ENCODE peak calls at places on chromosomes 5 and 9, in four cellular contexts. One of them, this sample, is unnamed.

GRCh38 chr5:156584856-156585255 is 257.9 kb downstream of the SGCD start:
- DNase-seq in IMR-90: no peak
- DNase-seq in testis: no peak
- DNase-seq in suprapubic skin: no peak
- DNase-seq in this sample: no peak

GRCh38 chr9:69062195-69062594 is 26.6 kb downstream of the FXN start:
- DNase-seq in testis: no peak
- DNase-seq in suprapubic skin: no peak
- DNase-seq in IMR-90: peak; percentile 25
- DNase-seq in this sample: no peak

GRCh38 chr9:97570899-97571298 is 62.3 kb downstream of the TSTD2 start:
- DNase-seq in suprapubic skin: peak; percentile 74
- DNase-seq in testis: no peak
- DNase-seq in IMR-90: no peak
- DNase-seq in this sample: peak; percentile 96

GRCh38 chr5:10301842-10302610 is 5.7 kb downstream of the CMBL start:
- DNase-seq in suprapubic skin: no peak
- DNase-seq in testis: peak; percentile 88
- DNase-seq in IMR-90: no peak
- DNase-seq in this sample: peak; percentile 97

GRCh38 chr5:39570418-39571027 is 145.7 kb upstream of the DAB2 start:
- DNase-seq in testis: no peak
- DNase-seq in suprapubic skin: no peak
- DNase-seq in IMR-90: peak; percentile 61
- DNase-seq in this sample: no peak

GRCh38 chr9:135310134-135310533 is 169.4 kb upstream of the PPP1R26 start:
- DNase-seq in testis: no peak
- DNase-seq in suprapubic skin: no peak
- DNase-seq in IMR-90: no peak
- DNase-seq in this sample: no peak

GRCh38 chr5:125054106-125054505 is 307.7 kb upstream of the ZNF608 start:
- DNase-seq in suprapubic skin: no peak
- DNase-seq in testis: no peak
- DNase-seq in IMR-90: peak; percentile 22
- DNase-seq in this sample: no peak

GRCh38 chr5:127671218-127671617 is 22.3 kb downstream of the CTXN3 start:
- DNase-seq in suprapubic skin: no peak
- DNase-seq in testis: no peak
- DNase-seq in IMR-90: no peak
- DNase-seq in this sample: no peak

GRCh38 chr5:59569158-59569557 is 324.4 kb downstream of the PDE4D start:
- DNase-seq in suprapubic skin: no peak
- DNase-seq in IMR-90: no peak
- DNase-seq in testis: no peak
- DNase-seq in this sample: no peak

GRCh38 chr5:100643473-100643872 is 108.3 kb downstream of the FAM174A start:
- DNase-seq in testis: no peak
- DNase-seq in IMR-90: no peak
- DNase-seq in suprapubic skin: no peak
- DNase-seq in this sample: no peak

GRCh38 chr5:40781843-40782409 is 16.2 kb downstream of the PRKAA1 start:
- DNase-seq in testis: no peak
- DNase-seq in suprapubic skin: no peak
- DNase-seq in IMR-90: peak; percentile 77
- DNase-seq in this sample: peak; percentile 12

GRCh38 chr5:1054799-1055775 is 46.5 kb downstream of the NKD2 start:
- DNase-seq in suprapubic skin: no peak
- DNase-seq in testis: no peak
- DNase-seq in IMR-90: no peak
- DNase-seq in this sample: no peak

GRCh38 chr9:30967484-30967883 is 1417.0 kb upstream of the ACO1 start:
- DNase-seq in suprapubic skin: no peak
- DNase-seq in IMR-90: no peak
- DNase-seq in testis: no peak
- DNase-seq in this sample: no peak

GRCh38 chr5:147248584-147248983 is 13.8 kb downstream of the STK32A start:
- DNase-seq in IMR-90: no peak
- DNase-seq in testis: no peak
- DNase-seq in suprapubic skin: no peak
- DNase-seq in this sample: no peak

GRCh38 chr9:1837453-1838084 is 177.6 kb upstream of the SMARCA2 start:
- DNase-seq in suprapubic skin: no peak
- DNase-seq in IMR-90: peak; percentile 1
- DNase-seq in testis: peak; percentile 69
- DNase-seq in this sample: peak; percentile 43

GRCh38 chr9:22238809-22239684 is 207.6 kb upstream of the DMRTA1 start:
- DNase-seq in suprapubic skin: no peak
- DNase-seq in IMR-90: peak; percentile 63
- DNase-seq in testis: no peak
- DNase-seq in this sample: no peak

GRCh38 chr5:115599502-115599901 is 2.8 kb downstream of the TICAM2 start:
- DNase-seq in IMR-90: peak; percentile 56
- DNase-seq in testis: peak; percentile 34
- DNase-seq in suprapubic skin: no peak
- DNase-seq in this sample: peak; percentile 15

GRCh38 chr5:139897342-139897741 is 101.7 kb downstream of the PSD2 start:
- DNase-seq in testis: no peak
- DNase-seq in suprapubic skin: no peak
- DNase-seq in IMR-90: no peak
- DNase-seq in this sample: no peak

GRCh38 chr9:100554935-100555401 is 22.9 kb upstream of the CAVIN4 start:
- DNase-seq in suprapubic skin: no peak
- DNase-seq in testis: no peak
- DNase-seq in IMR-90: peak; percentile 64
- DNase-seq in this sample: peak; percentile 81

GRCh38 chr5:98458726-98459125 is 314.7 kb upstream of the RGMB start:
- DNase-seq in suprapubic skin: no peak
- DNase-seq in testis: no peak
- DNase-seq in IMR-90: peak; percentile 51
- DNase-seq in this sample: no peak

GRCh38 chr9:136614372-136614922 is 48.3 kb upstream of the EGFL7 start:
- DNase-seq in IMR-90: peak; percentile 89
- DNase-seq in suprapubic skin: no peak
- DNase-seq in testis: no peak
- DNase-seq in this sample: no peak

GRCh38 chr9:27351438-27351837 is 54.5 kb upstream of the EQTN start:
- DNase-seq in testis: peak; percentile 75
- DNase-seq in IMR-90: no peak
- DNase-seq in suprapubic skin: no peak
- DNase-seq in this sample: no peak

GRCh38 chr5:40124367-40124766 is 555.3 kb upstream of the PTGER4 start:
- DNase-seq in suprapubic skin: no peak
- DNase-seq in testis: no peak
- DNase-seq in IMR-90: no peak
- DNase-seq in this sample: no peak

GRCh38 chr9:34465468-34465867 is 6.9 kb downstream of the DNAI1 start:
- DNase-seq in IMR-90: no peak
- DNase-seq in suprapubic skin: no peak
- DNase-seq in testis: no peak
- DNase-seq in this sample: no peak

GRCh38 chr9:97468658-97469448 is 32.6 kb upstream of the TMOD1 start:
- DNase-seq in testis: peak; percentile 85
- DNase-seq in IMR-90: peak; percentile 65
- DNase-seq in suprapubic skin: peak; percentile 81
- DNase-seq in this sample: peak; percentile 86

GRCh38 chr9:77848897-77849296 is 182.7 kb downstream of the GNAQ start:
- DNase-seq in testis: no peak
- DNase-seq in IMR-90: peak; percentile 91
- DNase-seq in suprapubic skin: peak; percentile 86
- DNase-seq in this sample: peak; percentile 71

GRCh38 chr9:112819635-112820496 is 69.3 kb downstream of the SNX30 start:
- DNase-seq in testis: peak; percentile 69
- DNase-seq in suprapubic skin: no peak
- DNase-seq in IMR-90: peak; percentile 85
- DNase-seq in this sample: peak; percentile 63

GRCh38 chr5:168159425-168159824 is 132.0 kb upstream of the WWC1 start:
- DNase-seq in IMR-90: no peak
- DNase-seq in suprapubic skin: no peak
- DNase-seq in testis: no peak
- DNase-seq in this sample: no peak

GRCh38 chr9:38619556-38620447 is 594 bp downstream of the ANKRD18A start:
- DNase-seq in testis: no peak
- DNase-seq in IMR-90: no peak
- DNase-seq in suprapubic skin: no peak
- DNase-seq in this sample: peak; percentile 38

GRCh38 chr9:81150016-81150625 is 539.2 kb downstream of the TLE1 start:
- DNase-seq in suprapubic skin: no peak
- DNase-seq in testis: no peak
- DNase-seq in IMR-90: peak; percentile 7
- DNase-seq in this sample: no peak

GRCh38 chr5:147874910-147875367 is 3.6 kb upstream of the SCGB3A2 start:
- DNase-seq in suprapubic skin: no peak
- DNase-seq in IMR-90: no peak
- DNase-seq in testis: no peak
- DNase-seq in this sample: no peak

GRCh38 chr9:137221095-137221374 is 1.0 kb downstream of the RNF208 start:
- DNase-seq in testis: no peak
- DNase-seq in suprapubic skin: no peak
- DNase-seq in IMR-90: no peak
- DNase-seq in this sample: no peak

GRCh38 chr5:143629871-143630658 is 181.9 kb upstream of the HMHB1 start:
- DNase-seq in suprapubic skin: no peak
- DNase-seq in testis: no peak
- DNase-seq in IMR-90: peak; percentile 86
- DNase-seq in this sample: no peak

GRCh38 chr9:69946800-69947437 is 96.7 kb upstream of the MAMDC2 start:
- DNase-seq in suprapubic skin: no peak
- DNase-seq in testis: no peak
- DNase-seq in IMR-90: peak; percentile 94
- DNase-seq in this sample: no peak

GRCh38 chr5:124948062-124948753 is 201.8 kb upstream of the ZNF608 start:
- DNase-seq in testis: no peak
- DNase-seq in suprapubic skin: no peak
- DNase-seq in IMR-90: no peak
- DNase-seq in this sample: no peak

GRCh38 chr9:126756876-126757415 is 47.9 kb upstream of the ZBTB43 start:
- DNase-seq in IMR-90: no peak
- DNase-seq in suprapubic skin: no peak
- DNase-seq in testis: no peak
- DNase-seq in this sample: no peak

GRCh38 chr5:149737355-149737754 is 7.2 kb downstream of the PPARGC1B start:
- DNase-seq in testis: no peak
- DNase-seq in IMR-90: no peak
- DNase-seq in suprapubic skin: peak; percentile 31
- DNase-seq in this sample: no peak

GRCh38 chr9:87387351-87388055 is 110.2 kb upstream of the DAPK1 start:
- DNase-seq in testis: no peak
- DNase-seq in IMR-90: no peak
- DNase-seq in suprapubic skin: no peak
- DNase-seq in this sample: no peak

GRCh38 chr9:113807173-113808061 is 68.7 kb upstream of the ZNF618 start:
- DNase-seq in testis: peak; percentile 67
- DNase-seq in IMR-90: peak; percentile 60
- DNase-seq in suprapubic skin: no peak
- DNase-seq in this sample: peak; percentile 44

GRCh38 chr9:116686135-116686534 is 970 bp upstream of the TRIM32 start:
- DNase-seq in suprapubic skin: no peak
- DNase-seq in IMR-90: peak; percentile 29
- DNase-seq in testis: no peak
- DNase-seq in this sample: no peak

GRCh38 chr5:80185095-80185494 is 70.8 kb downstream of the SERINC5 start:
- DNase-seq in IMR-90: no peak
- DNase-seq in testis: no peak
- DNase-seq in suprapubic skin: no peak
- DNase-seq in this sample: no peak
- H3K4me1 ChIP-seq in IMR-90: no peaks in the 10 kb centered on the region
- H3K4me1 ChIP-seq in testis: peaks cover 71% of the 10 kb centered on the region
- H3K4me1 ChIP-seq in suprapubic skin: peaks cover 57% of the 10 kb centered on the region
- H3K4me1 ChIP-seq in this sample: peaks cover 31% of the 10 kb centered on the region

GRCh38 chr9:13278368-13279246 is 885 bp downstream of the MPDZ start:
- DNase-seq in suprapubic skin: peak; percentile 87
- DNase-seq in testis: peak; percentile 80
- DNase-seq in IMR-90: peak; percentile 74
- DNase-seq in this sample: peak; percentile 47
- TF ChIP-seq POLR2A in suprapubic skin: no peak
- TF ChIP-seq POLR2A in testis: no peak
- TF ChIP-seq POLR2A in IMR-90: peak; percentile 72
- TF ChIP-seq POLR2A in this sample: no peak

GRCh38 chr5:153496835-153497234 is 6.4 kb downstream of the GRIA1 start:
- DNase-seq in IMR-90: peak; percentile 57
- DNase-seq in testis: no peak
- DNase-seq in suprapubic skin: no peak
- DNase-seq in this sample: no peak
- TF ChIP-seq CTCF in IMR-90: peak; percentile 93
- TF ChIP-seq CTCF in testis: peak; percentile 72
- TF ChIP-seq CTCF in suprapubic skin: peak; percentile 53
- TF ChIP-seq CTCF in this sample: no peak

GRCh38 chr5:87392170-87392569 is 20.6 kb downstream of the CCNH start:
- DNase-seq in testis: no peak
- DNase-seq in IMR-90: no peak
- DNase-seq in suprapubic skin: no peak
- DNase-seq in this sample: no peak

GRCh38 chr5:87389635-87390034 is 23.1 kb downstream of the CCNH start:
- DNase-seq in testis: no peak
- DNase-seq in IMR-90: no peak
- DNase-seq in suprapubic skin: no peak
- DNase-seq in this sample: no peak

GRCh38 chr5:87388129-87388528 is 24.6 kb downstream of the CCNH start:
- DNase-seq in IMR-90: no peak
- DNase-seq in suprapubic skin: no peak
- DNase-seq in testis: no peak
- DNase-seq in this sample: no peak

GRCh38 chr5:87390576-87391199 is 22.0 kb downstream of the CCNH start:
- DNase-seq in testis: no peak
- DNase-seq in suprapubic skin: no peak
- DNase-seq in IMR-90: peak; percentile 54
- DNase-seq in this sample: no peak

GRCh38 chr5:87390075-87390474 is 22.7 kb downstream of the CCNH start:
- DNase-seq in testis: no peak
- DNase-seq in suprapubic skin: no peak
- DNase-seq in IMR-90: no peak
- DNase-seq in this sample: no peak
- H3K4me1 ChIP-seq in testis: no peaks in the 10 kb centered on the region
- H3K4me1 ChIP-seq in suprapubic skin: no peaks in the 10 kb centered on the region
- H3K4me1 ChIP-seq in IMR-90: peaks cover 11% of the 10 kb centered on the region
- H3K4me1 ChIP-seq in this sample: peaks cover 5% of the 10 kb centered on the region

DNA sequence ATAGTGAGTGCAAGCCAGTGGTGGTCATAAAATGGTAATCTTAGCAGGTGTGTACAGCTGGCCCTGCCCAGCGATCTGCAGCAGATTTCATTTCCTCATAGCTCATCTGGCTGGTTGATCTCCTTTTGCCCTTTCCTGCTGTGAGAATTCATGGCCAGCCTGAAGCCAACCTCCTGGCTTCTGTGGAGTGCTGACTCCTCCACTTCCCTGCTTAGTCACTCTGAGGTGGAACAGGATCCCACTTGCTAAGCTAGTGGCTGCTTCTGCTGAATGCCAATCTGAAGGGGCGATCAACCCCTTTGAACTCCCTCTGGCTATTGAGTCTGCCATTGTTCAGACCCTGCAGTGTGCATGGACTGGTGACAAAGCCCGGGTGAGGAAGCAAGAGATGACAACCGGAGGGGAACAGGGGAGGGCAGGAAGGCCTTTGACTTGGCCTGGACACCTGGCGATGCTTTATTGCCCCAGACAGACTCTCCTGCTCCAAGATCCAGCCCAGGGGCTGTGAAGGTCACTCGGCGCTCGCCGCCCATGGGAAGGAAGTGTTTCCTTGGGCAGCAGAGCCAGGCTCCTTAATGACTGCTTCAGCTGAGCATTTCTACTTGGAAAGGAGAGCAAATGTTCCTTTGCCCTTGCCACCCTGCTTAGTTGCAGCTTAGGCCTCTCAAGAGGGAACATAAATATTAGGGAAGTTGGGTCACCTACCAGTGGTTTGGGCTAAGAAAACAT is 341.1 kb downstream of the ZSWIM6 start:
- DNase-seq in IMR-90: peak; percentile 41
- DNase-seq in testis: no peak
- DNase-seq in suprapubic skin: no peak
- DNase-seq in this sample: no peak
- TF ChIP-seq POLR2A in IMR-90: no peak
- TF ChIP-seq POLR2A in testis: no peak
- TF ChIP-seq POLR2A in suprapubic skin: no peak
- TF ChIP-seq POLR2A in this sample: no peak

This sample was measured in thyroid gland.